ENCODE peak calls at places on chromosomes 13 and 19, in seven cellular contexts. A, K, B, W, S, I and U are unnamed samples.

GRCh38 chr19:12666305-12667048 is at the start of the genes MAN2B1 and WDR83:
- DNase-seq in A (peak), K (peak), B (peak), W (peak), S (no peak), I (peak), U (peak)

GRCh38 chr13:37319041-37319443 is 213.6 kb upstream of the CSNK1A1L start:
- DNase-seq in A (peak), K (no peak), B (no peak), W (peak), S (no peak), I (no peak), U (no peak)

GRCh38 chr19:5951338-5951861 is 26.5 kb downstream of the RANBP3 start:
- DNase-seq in A (no peak), K (no peak), B (no peak), W (no peak), S (no peak), I (no peak), U (no peak)

GRCh38 chr19:4064551-4065260 is 2.0 kb downstream of the ZBTB7A start:
- DNase-seq in A (no peak), K (no peak), B (no peak), W (peak), S (no peak), I (peak), U (peak)

GRCh38 chr13:37011002-37011401 is 10.4 kb downstream of the EXOSC8 start:
- DNase-seq in A (no peak), K (no peak), B (no peak), W (no peak), S (no peak), I (no peak), U (no peak)

GRCh38 chr13:103351035-103351828 is 285.0 kb upstream of the SLC10A2 start:
- DNase-seq in A (no peak), K (peak), B (no peak), W (peak), S (no peak), I (no peak), U (no peak)

GRCh38 chr19:1453525-1454371 is 3.8 kb downstream of the APC2 start:
- DNase-seq in A (no peak), K (no peak), B (no peak), W (no peak), S (no peak), I (peak), U (no peak)

GRCh38 chr19:49746206-49746958 is 16.7 kb downstream of the TSKS start:
- DNase-seq in A (no peak), K (no peak), B (no peak), W (peak), S (no peak), I (peak), U (peak)

GRCh38 chr13:33262069-33262487 is 23.5 kb downstream of the STARD13 start:
- DNase-seq in A (no peak), K (peak), B (no peak), W (no peak), S (no peak), I (no peak), U (no peak)

GRCh38 chr19:49712397-49712859 is 21.5 kb downstream of the CPT1C start:
- DNase-seq in A (peak), K (peak), B (no peak), W (peak), S (no peak), I (no peak), U (no peak)

GRCh38 chr19:45250832-45251451 is at the start of gene MARK4:
- DNase-seq in A (no peak), K (peak), B (peak), W (peak), S (no peak), I (peak), U (peak)

GRCh38 chr19:18659281-18660050 is 22.6 kb downstream of the KLHL26 start:
- DNase-seq in A (no peak), K (no peak), B (no peak), W (no peak), S (no peak), I (peak), U (no peak)

GRCh38 chr13:26895808-26896466 is 135.4 kb upstream of the GPR12 start:
- DNase-seq in A (no peak), K (no peak), B (no peak), W (no peak), S (no peak), I (no peak), U (no peak)

GRCh38 chr13:113151745-113152707 is 6.4 kb upstream of the PROZ start:
- DNase-seq in A (peak), K (no peak), B (no peak), W (peak), S (peak), I (peak), U (no peak)

GRCh38 chr19:3671680-3672574 is 28.3 kb downstream of the PIP5K1C start:
- DNase-seq in A (no peak), K (no peak), B (no peak), W (peak), S (no peak), I (no peak), U (no peak)

GRCh38 chr13:75365724-75366173 is 116.2 kb downstream of the TBC1D4 start:
- DNase-seq in A (no peak), K (peak), B (no peak), W (peak), S (no peak), I (peak), U (no peak)

GRCh38 chr19:12802267-12803106 is 618 bp downstream of the THSD8 start:
- DNase-seq in A (no peak), K (no peak), B (no peak), W (no peak), S (no peak), I (peak), U (no peak)

GRCh38 chr19:45446944-45447343 is 20.9 kb upstream of the FOSB start:
- DNase-seq in A (no peak), K (no peak), B (no peak), W (no peak), S (no peak), I (no peak), U (no peak)

GRCh38 chr19:12346896-12347295 is 13.5 kb upstream of the ZNF563 start:
- DNase-seq in A (no peak), K (no peak), B (peak), W (no peak), S (no peak), I (no peak), U (no peak)

GRCh38 chr13:44417876-44418275 is 44.3 kb downstream of the SERP2 start:
- DNase-seq in A (no peak), K (no peak), B (no peak), W (no peak), S (no peak), I (no peak), U (no peak)